ENCODE peak calls at places on chromosomes 13 and 19, in nine cellular contexts. G, W, A, F, V, H, J, U and Q are unnamed samples.

GRCh38 chr19:17931532-17932191 is 1.2 kb upstream of the CCDC124 start:
- DNase-seq in G (peak; percentile 12), W (no peak), A (no peak), F (no peak), V (no peak), H (no peak), J (no peak), U (no peak), Q (no peak)

GRCh38 chr13:55566779-55567178 is 1573.9 kb upstream of the PRR20A start:
- DNase-seq in G (no peak), W (no peak), A (no peak), F (no peak), V (no peak), H (no peak), J (no peak), U (no peak), Q (no peak)

GRCh38 chr13:104809483-104809882 is 1726.0 kb downstream of the EFNB2 start:
- DNase-seq in G (no peak), W (no peak), A (no peak), F (no peak), V (no peak), H (no peak), J (no peak), U (no peak), Q (no peak)

GRCh38 chr13:46062190-46062589 is 9.6 kb upstream of the ZC3H13 start:
- DNase-seq in G (no peak), W (no peak), A (no peak), F (no peak), V (no peak), H (no peak), J (no peak), U (no peak), Q (no peak)

GRCh38 chr13:108595416-108596257 is 33.8 kb upstream of the MYO16 start:
- DNase-seq in G (no peak), W (peak; percentile 15), A (no peak), F (no peak), V (no peak), H (no peak), J (no peak), U (no peak), Q (no peak)

GRCh38 chr13:42892760-42893159 is 99.3 kb downstream of the EPSTI1 start:
- DNase-seq in G (no peak), W (no peak), A (no peak), F (no peak), V (no peak), H (no peak), J (no peak), U (no peak), Q (no peak)

GRCh38 chr19:49637865-49638350 is 2.0 kb downstream of the RRAS start:
- DNase-seq in G (no peak), W (no peak), A (peak; percentile 83), F (no peak), V (peak; percentile 51), H (peak; percentile 50), J (no peak), U (no peak), Q (no peak)

GRCh38 chr13:112446347-112446861 is 70.2 kb downstream of the SPACA7 start:
- DNase-seq in G (peak; percentile 33), W (no peak), A (peak; percentile 2), F (no peak), V (no peak), H (no peak), J (no peak), U (no peak), Q (no peak)

GRCh38 chr19:47487551-47488515 is 3.8 kb upstream of the KPTN start:
- DNase-seq in G (no peak), W (no peak), A (no peak), F (no peak), V (no peak), H (no peak), J (no peak), U (no peak), Q (no peak)

GRCh38 chr13:91097269-91097668 is 250.2 kb upstream of the MIR17HG start:
- DNase-seq in G (no peak), W (no peak), A (no peak), F (no peak), V (no peak), H (no peak), J (no peak), U (no peak), Q (no peak)

GRCh38 chr13:35499131-35500051 is 22.9 kb upstream of the MAB21L1 start:
- DNase-seq in G (no peak), W (no peak), A (no peak), F (no peak), V (no peak), H (no peak), J (no peak), U (no peak), Q (no peak)

GRCh38 chr13:38872693-38873092 is 117.9 kb downstream of the STOML3 start:
- DNase-seq in G (peak; percentile 57), W (no peak), A (peak; percentile 19), F (no peak), V (no peak), H (no peak), J (no peak), U (peak; percentile 7), Q (no peak)

GRCh38 chr13:52995946-52996345 is 32.7 kb upstream of the OLFM4 start:
- DNase-seq in G (no peak), W (no peak), A (no peak), F (no peak), V (no peak), H (no peak), J (no peak), U (no peak), Q (no peak)

GRCh38 chr19:6260912-6261636 is 18.7 kb downstream of the MLLT1 start:
- DNase-seq in G (no peak), W (no peak), A (no peak), F (no peak), V (no peak), H (no peak), J (no peak), U (no peak), Q (no peak)

GRCh38 chr19:19606021-19606420 is 12.5 kb downstream of the PBX4 start:
- DNase-seq in G (no peak), W (no peak), A (peak; percentile 57), F (no peak), V (no peak), H (no peak), J (peak; percentile 27), U (no peak), Q (peak; percentile 45)

GRCh38 chr19:37572203-37572602 is 22.4 kb downstream of the ZNF571 start:
- DNase-seq in G (no peak), W (no peak), A (no peak), F (peak; percentile 28), V (no peak), H (no peak), J (no peak), U (no peak), Q (no peak)

GRCh38 chr19:55487884-55488687 is at the start of gene SSC5D:
- DNase-seq in G (no peak), W (no peak), A (no peak), F (no peak), V (no peak), H (no peak), J (no peak), U (no peak), Q (no peak)

GRCh38 chr13:107117327-107118012 is 549.5 kb upstream of the ARGLU1 start:
- DNase-seq in G (no peak), W (no peak), A (no peak), F (no peak), V (no peak), H (no peak), J (no peak), U (no peak), Q (no peak)

GRCh38 chr13:39032150-39032549 is 5.7 kb downstream of the PROSER1 start:
- DNase-seq in G (no peak), W (no peak), A (no peak), F (no peak), V (no peak), H (no peak), J (no peak), U (no peak), Q (no peak)

GRCh38 chr19:2519482-2519881 is 43.6 kb downstream of the GADD45B start:
- DNase-seq in G (no peak), W (no peak), A (no peak), F (no peak), V (no peak), H (no peak), J (no peak), U (no peak), Q (no peak)

GRCh38 chr13:87878706-87879105 is 207.5 kb downstream of the SLITRK5 start:
- DNase-seq in G (no peak), W (no peak), A (no peak), F (no peak), V (no peak), H (no peak), J (no peak), U (no peak), Q (no peak)

GRCh38 chr19:5036733-5037681 is 68.1 kb downstream of the KDM4B start:
- DNase-seq in G (no peak), W (no peak), A (no peak), F (no peak), V (no peak), H (no peak), J (no peak), U (no peak), Q (no peak)

GRCh38 chr13:72808917-72809500 is 27.1 kb downstream of the PIBF1 start:
- DNase-seq in G (no peak), W (no peak), A (no peak), F (no peak), V (no peak), H (no peak), J (no peak), U (no peak), Q (no peak)

GRCh38 chr19:2015611-2015950 is at the start of gene BTBD2:
- DNase-seq in G (no peak), W (no peak), A (peak; percentile 47), F (no peak), V (peak; percentile 87), H (no peak), J (no peak), U (peak; percentile 59), Q (peak; percentile 43)

GRCh38 chr19:55283548-55284393 is at the start of gene BRSK1:
- DNase-seq in G (no peak), W (no peak), A (no peak), F (no peak), V (peak; percentile 16), H (no peak), J (no peak), U (peak; percentile 45), Q (peak; percentile 34)

GRCh38 chr19:19232231-19232630 is 20.5 kb downstream of the NCAN start:
- DNase-seq in G (no peak), W (no peak), A (no peak), F (no peak), V (no peak), H (no peak), J (no peak), U (no peak), Q (no peak)

GRCh38 chr13:98254541-98254940 is 77.5 kb upstream of the RNF113B start:
- DNase-seq in G (no peak), W (no peak), A (no peak), F (no peak), V (peak; percentile 61), H (peak; percentile 86), J (no peak), U (no peak), Q (no peak)

GRCh38 chr13:45055902-45056648 is 64.2 kb upstream of the GTF2F2 start:
- DNase-seq in G (no peak), W (no peak), A (no peak), F (no peak), V (peak; percentile 19), H (peak; percentile 70), J (no peak), U (no peak), Q (no peak)

GRCh38 chr19:48608798-48609263 is 2.3 kb downstream of the SPACA4 start:
- DNase-seq in G (peak; percentile 84), W (no peak), A (no peak), F (no peak), V (no peak), H (no peak), J (no peak), U (no peak), Q (peak; percentile 31)

GRCh38 chr13:24692541-24692940 is 12.3 kb downstream of the ATP12A start:
- DNase-seq in G (no peak), W (no peak), A (no peak), F (peak; percentile 28), V (no peak), H (no peak), J (no peak), U (no peak), Q (no peak)